ENCODE peak calls at places on chromosomes 3 and 15, in seven cellular contexts. R is HCT116, O is SK-N-SH, U is H1, T is K562, A is GM12878, G is HepG2. X is an unnamed sample.

GRCh38 chr3:184820525-184820924 is 8.6 kb downstream of the VPS8 start:
- DNase-seq in U (no peak), A (no peak), T (no peak), G (no peak), R (no peak), O (no peak), X (no peak)

GRCh38 chr3:188037116-188037718 is 116.7 kb upstream of the LPP start:
- DNase-seq in O (no peak), A (no peak), U (no peak), T (no peak), R (peak), G (peak), X (no peak)

GRCh38 chr3:49803464-49804140 is 541 bp downstream of the INKA1 start:
- DNase-seq in A (no peak), R (no peak), O (peak), G (no peak), T (peak), U (no peak), X (no peak)

GRCh38 chr3:8658326-8659212 is 14.0 kb upstream of the SSUH2 start:
- DNase-seq in T (no peak), U (no peak), A (peak), R (no peak), O (peak), G (peak), X (no peak)

GRCh38 chr15:78672285-78673003 is 31.4 kb upstream of the CHRNB4 start:
- DNase-seq in G (no peak), O (no peak), T (no peak), U (no peak), A (no peak), R (no peak), X (peak)

GRCh38 chr15:57319226-57319918 is 56.9 kb upstream of the CGNL1 start:
- DNase-seq in O (no peak), A (no peak), R (no peak), G (no peak), U (no peak), T (no peak), X (no peak)

GRCh38 chr3:56596441-56596840 is 39.5 kb downstream of the CCDC66 start:
- DNase-seq in G (no peak), O (no peak), T (no peak), U (no peak), R (no peak), A (no peak), X (no peak)

GRCh38 chr3:58998476-58999117 is 51.2 kb downstream of the CFAP20DC start:
- DNase-seq in U (no peak), T (peak), A (no peak), R (peak), G (no peak), O (peak), X (no peak)

GRCh38 chr15:65305144-65305758 is 774 bp downstream of the RNU5B-1 start:
- DNase-seq in G (no peak), U (no peak), R (no peak), A (no peak), O (peak), T (peak), X (no peak)

GRCh38 chr3:41328916-41329315 is 129.6 kb downstream of the CTNNB1 start:
- DNase-seq in T (no peak), A (no peak), U (no peak), R (no peak), G (no peak), O (no peak), X (no peak)

GRCh38 chr15:52503788-52504496 is 24.7 kb downstream of the MYO5A start:
- DNase-seq in A (peak), U (no peak), T (no peak), R (no peak), G (no peak), O (no peak), X (no peak)

GRCh38 chr15:43218908-43219706 is 1.7 kb downstream of the EPB42 start:
- DNase-seq in O (peak), G (no peak), T (peak), R (no peak), U (no peak), A (no peak), X (no peak)

GRCh38 chr15:39922450-39923092 is 2.5 kb upstream of the GPR176 start:
- DNase-seq in T (no peak), U (no peak), A (no peak), O (no peak), G (no peak), R (no peak), X (no peak)

GRCh38 chr3:149784064-149784704 is 8.2 kb downstream of the ANKUB1 start:
- DNase-seq in O (no peak), T (no peak), A (no peak), U (no peak), R (no peak), G (no peak), X (no peak)

GRCh38 chr3:192750201-192750600 is 22.9 kb upstream of the FGF12 start:
- DNase-seq in R (no peak), U (no peak), T (no peak), G (no peak), A (no peak), O (no peak), X (no peak)

GRCh38 chr15:79943820-79944219 is 27.2 kb downstream of the BCL2A1 start:
- DNase-seq in T (no peak), G (no peak), A (no peak), R (no peak), O (no peak), U (no peak), X (no peak)

GRCh38 chr3:37955918-37956317 is 34.7 kb upstream of the VILL start:
- DNase-seq in A (no peak), O (no peak), T (no peak), R (no peak), G (no peak), U (no peak), X (no peak)

GRCh38 chr3:42780892-42781700 is 8.0 kb upstream of the CCDC13 start:
- DNase-seq in A (peak), R (peak), G (peak), U (no peak), T (peak), O (peak), X (peak)

GRCh38 chr15:95669146-95669922 is 661.2 kb upstream of the NR2F2 start:
- DNase-seq in G (no peak), T (no peak), O (no peak), R (no peak), U (no peak), A (peak), X (peak)

GRCh38 chr3:192194081-192194480 is 533.3 kb downstream of the FGF12 start:
- DNase-seq in U (no peak), O (no peak), A (no peak), T (no peak), R (no peak), G (no peak), X (no peak)

GRCh38 chr15:67117356-67117755 is 52.0 kb downstream of the SMAD3 start:
- DNase-seq in O (no peak), T (no peak), G (no peak), U (no peak), R (no peak), A (no peak), X (no peak)

GRCh38 chr3:64186667-64187064 is 38.6 kb downstream of the PRICKLE2 start:
- DNase-seq in T (no peak), G (no peak), U (no peak), A (no peak), R (no peak), O (no peak), X (no peak)

DNA sequence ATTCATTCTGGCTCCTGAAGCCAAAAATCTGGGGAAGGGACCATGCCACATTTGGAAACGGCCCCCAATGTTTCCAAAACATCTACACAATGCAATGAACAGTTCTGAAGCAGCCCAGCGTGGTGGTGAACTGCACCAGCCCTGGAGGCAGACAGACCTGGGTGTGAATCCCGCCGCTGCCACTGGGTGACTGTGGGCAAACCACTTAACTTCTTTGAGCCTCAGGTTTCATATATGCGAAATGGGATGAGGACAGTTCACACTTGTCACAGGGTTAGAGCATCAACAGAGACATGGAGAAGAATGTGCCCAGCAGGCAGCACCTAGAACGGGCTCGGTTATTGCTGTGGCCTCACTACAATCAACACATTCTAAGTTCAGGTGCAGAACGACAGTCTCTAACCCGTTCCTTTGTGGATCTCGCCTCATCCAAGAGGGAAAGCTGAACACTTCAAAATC is 145.2 kb downstream of the NUP210 start:
- DNase-seq in O (no peak), A (no peak), T (no peak), R (no peak), U (no peak), G (no peak), X (no peak)
- TF ChIP-seq JUND in O (no peak), A (no peak), T (no peak), R (no peak), U (no peak), G (no peak), X (no peak)

DNA sequence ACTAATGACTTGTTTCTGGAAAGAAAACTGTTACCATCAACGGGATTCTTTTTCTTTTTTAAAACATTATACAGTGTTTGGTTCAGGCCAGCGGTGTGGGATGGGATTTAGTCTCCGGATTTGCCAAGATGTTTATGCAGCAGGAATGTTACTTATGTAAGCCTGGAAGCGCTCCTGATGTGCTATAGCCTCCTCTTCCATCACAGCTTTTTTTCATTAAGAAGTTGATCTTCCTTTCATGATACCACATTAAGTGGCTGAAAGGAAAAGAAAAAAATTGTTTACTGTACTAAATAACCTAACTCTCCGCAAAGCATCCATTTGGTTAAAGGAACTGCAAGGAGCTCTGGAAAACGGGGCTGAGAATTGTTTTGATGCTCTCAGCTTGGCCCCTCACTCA is 120.5 kb upstream of the ALDH1A3 start:
- DNase-seq in R (no peak), A (no peak), U (no peak), T (no peak), O (no peak), G (no peak), X (no peak)
- TF ChIP-seq JUND in R (no peak), A (no peak), U (no peak), T (no peak), O (no peak), G (no peak), X (no peak)

GRCh38 chr3:171840484-171840830 is 2.7 kb upstream of the TMEM212 start:
- DNase-seq in G (no peak), U (no peak), O (no peak), A (no peak), T (no peak), R (no peak), X (no peak)

GRCh38 chr3:171837698-171838097 is 5.5 kb upstream of the TMEM212 start:
- DNase-seq in T (no peak), G (no peak), A (no peak), R (no peak), O (no peak), U (no peak), X (no peak)

GRCh38 chr3:171839270-171839669 is 3.9 kb upstream of the TMEM212 start:
- DNase-seq in G (peak), R (no peak), U (no peak), A (no peak), O (no peak), T (no peak), X (no peak)

GRCh38 chr3:171836836-171837235 is 6.3 kb upstream of the TMEM212 start:
- DNase-seq in O (no peak), A (no peak), U (no peak), T (no peak), R (no peak), G (no peak), X (no peak)

GRCh38 chr3:171838218-171838720 is 4.9 kb upstream of the TMEM212 start:
- DNase-seq in R (no peak), G (peak), O (no peak), A (no peak), T (no peak), U (no peak), X (peak)
- TF ChIP-seq JUND in R (no peak), G (no peak), O (no peak), A (no peak), T (no peak), U (no peak), X (no peak)

GRCh38 chr15:68258684-68259083 is 18.9 kb upstream of the FEM1B start:
- DNase-seq in O (no peak), U (no peak), R (no peak), T (no peak), A (no peak), G (no peak), X (no peak)
- TF ChIP-seq JUND in O (no peak), U (no peak), R (no peak), T (no peak), A (no peak), G (no peak), X (no peak)

GRCh38 chr15:75346796-75347221 is at the start of gene NEIL1:
- DNase-seq in T (no peak), U (no peak), G (no peak), O (no peak), R (peak), A (no peak), X (peak)

GRCh38 chr15:75348034-75348562 is 1.3 kb downstream of the NEIL1 start:
- DNase-seq in O (peak), G (no peak), A (no peak), R (no peak), T (peak), U (no peak), X (no peak)

GRCh38 chr15:75349851-75350588 is 3.2 kb downstream of the NEIL1 start:
- DNase-seq in T (no peak), A (peak), U (no peak), R (no peak), G (no peak), O (no peak), X (no peak)

GRCh38 chr15:75348563-75349350 is 1.9 kb downstream of the NEIL1 start:
- DNase-seq in G (no peak), A (no peak), U (no peak), T (no peak), R (no peak), O (peak), X (peak)

DNA sequence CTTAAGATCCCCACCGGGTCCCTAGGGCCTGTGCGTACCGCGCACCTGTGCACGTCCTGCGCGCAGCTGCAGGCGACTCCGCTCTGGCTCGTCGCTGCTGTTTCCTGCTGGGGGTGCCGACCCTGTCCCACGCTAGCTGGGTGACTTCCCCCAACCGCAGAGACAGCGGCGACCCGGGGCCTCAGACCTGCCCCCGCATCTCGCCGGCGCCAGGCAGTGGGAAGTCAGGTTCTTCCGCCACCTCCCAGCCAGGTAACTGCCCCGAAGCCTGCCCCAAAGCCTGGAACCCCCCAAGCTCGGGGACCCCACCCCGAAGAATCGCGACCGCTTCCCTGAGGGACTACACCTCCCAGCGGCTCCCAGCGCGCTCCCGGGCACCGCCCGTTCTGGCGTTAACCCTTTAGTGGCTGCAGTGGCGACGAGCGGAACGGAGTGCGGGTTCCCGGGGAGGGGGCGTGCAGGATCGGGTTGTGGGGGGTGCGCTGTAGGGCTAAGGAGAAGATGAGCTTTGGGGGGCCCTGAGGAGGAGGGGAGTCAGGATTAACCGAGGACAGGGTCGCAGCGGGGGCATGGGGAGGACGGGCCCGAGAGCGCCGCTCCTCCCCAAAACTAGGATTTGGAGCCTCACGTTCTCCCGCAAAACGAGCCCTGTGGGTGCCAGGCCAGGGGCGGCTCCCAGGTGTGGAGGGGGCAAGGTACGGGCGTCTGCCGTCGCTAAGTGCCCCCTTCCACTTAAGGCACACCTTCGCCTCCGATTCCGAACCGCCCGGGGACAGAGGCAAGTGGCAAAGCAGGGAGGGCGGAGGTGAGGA is 589 bp downstream of the NEIL1 start:
- DNase-seq in O (peak), A (no peak), U (no peak), T (peak), G (no peak), R (peak), X (peak)
- TF ChIP-seq JUND in O (no peak), A (no peak), U (no peak), T (no peak), G (no peak), R (no peak), X (no peak)

GRCh38 chr15:75631935-75632334 is 6.4 kb upstream of the SNUPN start:
- DNase-seq in T (no peak), O (no peak), U (no peak), A (no peak), R (no peak), G (no peak), X (no peak)
- TF ChIP-seq JUND in T (no peak), O (no peak), U (no peak), A (no peak), R (no peak), G (no peak), X (no peak)

DNA sequence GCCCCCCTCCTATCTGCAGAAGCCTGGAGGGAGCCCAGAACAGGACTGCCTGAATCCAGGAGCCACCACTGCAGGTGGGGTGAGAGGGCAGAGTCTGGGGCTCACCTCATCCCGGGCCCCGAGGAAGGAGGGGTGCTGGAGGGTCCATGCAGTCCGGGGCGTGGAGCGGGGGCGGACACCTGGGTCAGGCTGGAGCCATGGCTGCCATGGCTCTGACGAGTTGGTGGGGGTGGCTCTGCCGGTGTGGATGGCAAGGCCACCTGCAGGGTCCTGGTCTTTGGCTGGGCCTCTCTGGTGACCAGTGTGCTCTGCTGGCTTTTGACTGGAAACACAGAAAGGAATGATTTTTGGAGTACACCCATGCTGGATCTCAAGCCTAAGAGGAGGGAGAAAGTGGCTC is 47.4 kb downstream of the DZIP1L start:
- DNase-seq in O (no peak), U (no peak), A (no peak), T (no peak), G (no peak), R (no peak), X (no peak)
- TF ChIP-seq JUND in O (no peak), U (no peak), A (no peak), T (no peak), G (no peak), R (no peak), X (no peak)

DNA sequence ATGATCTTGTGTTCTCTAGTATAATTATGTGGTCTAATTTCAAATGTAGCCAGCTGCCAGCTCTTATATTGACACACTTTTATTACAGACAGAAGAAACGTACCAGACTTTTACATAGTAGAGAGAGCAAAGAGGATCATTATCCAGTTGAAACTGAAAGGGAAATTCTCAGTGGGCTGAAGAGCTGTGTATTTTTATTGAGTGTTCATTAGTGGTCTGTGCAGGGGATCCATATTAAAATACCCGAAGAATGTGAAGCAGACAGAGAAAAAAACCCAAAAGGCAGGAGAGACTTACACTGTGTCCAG is 41.3 kb downstream of the MYRIP start:
- DNase-seq in G (no peak), R (no peak), A (no peak), T (no peak), O (no peak), U (no peak), X (no peak)
- TF ChIP-seq JUND in G (no peak), R (no peak), A (no peak), T (no peak), O (no peak), U (no peak), X (no peak)

GRCh38 chr3:196711838-196712513 is at the start of the genes CEP19 and PIGX:
- DNase-seq in O (peak), A (peak), R (peak), T (peak), U (no peak), G (peak), X (peak)

GRCh38 chr3:196706313-196706712 is 5.7 kb downstream of the CEP19 start:
- DNase-seq in U (no peak), G (no peak), R (no peak), O (no peak), A (no peak), T (no peak), X (no peak)

GRCh38 chr3:196712514-196713413 is 587 bp downstream of the PIGX start:
- DNase-seq in U (no peak), A (no peak), G (peak), R (no peak), T (peak), O (no peak), X (no peak)

GRCh38 chr3:196708467-196708866 is 3.6 kb downstream of the CEP19 start:
- DNase-seq in U (no peak), R (no peak), T (no peak), O (no peak), A (no peak), G (no peak), X (peak)

GRCh38 chr3:196707566-196707965 is 4.5 kb downstream of the CEP19 start:
- DNase-seq in G (no peak), A (no peak), R (no peak), U (no peak), T (no peak), O (no peak), X (no peak)
- TF ChIP-seq JUND in G (no peak), A (no peak), R (no peak), U (no peak), T (no peak), O (no peak), X (no peak)

DNA sequence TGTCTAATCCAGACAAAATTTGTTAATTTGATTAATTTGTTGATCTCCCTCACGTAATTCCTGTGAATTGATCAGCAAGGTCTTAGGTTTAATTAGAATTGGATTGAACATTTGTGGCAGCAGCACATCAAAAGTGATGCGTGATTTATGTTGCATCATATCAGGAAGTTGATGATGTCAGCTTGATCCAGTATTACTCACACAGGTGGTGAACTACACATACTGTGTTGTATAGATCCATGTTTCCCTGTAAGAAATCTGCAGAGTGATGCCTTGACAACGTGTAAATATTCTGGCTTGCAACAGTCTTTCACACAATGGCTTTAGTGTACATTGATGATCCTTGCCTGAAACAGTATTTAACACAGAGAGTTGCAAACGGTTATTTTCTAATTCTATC is 200.4 kb downstream of the ADAMTSL3 start:
- DNase-seq in R (peak), O (no peak), G (no peak), U (no peak), T (no peak), A (no peak), X (no peak)
- TF ChIP-seq JUND in R (peak), O (no peak), G (no peak), U (no peak), T (no peak), A (no peak), X (no peak)

X was measured in T47D.